ENCODE peak calls at places on chromosomes 6 and 20, in five cellular contexts. W is germinal center; C is H9; J is stimulated activated CD4-positive, alpha-beta T cell treated with anti-CD3 and anti-CD28 coated beads, Interleukin-2, amount 100 ng/mL, for 24 hours; E is ovary. H is an unnamed sample.

GRCh38 chr6:152099816-152100618 is 292.5 kb downstream of the ESR1 start:
- DNase-seq in W (no peak), C (no peak), J (no peak), E (no peak), H (no peak)

GRCh38 chr6:151317206-151317994 is 74.0 kb downstream of the ZBTB2 start:
- DNase-seq in W (no peak), C (no peak), J (no peak), E (no peak), H (no peak)

GRCh38 chr6:150417899-150418824 is 49.4 kb downstream of the IYD start:
- DNase-seq in W (peak), C (no peak), J (no peak), E (no peak), H (peak)

GRCh38 chr6:18371576-18371975 is 15.6 kb upstream of the RNF144B start:
- DNase-seq in W (no peak), C (no peak), J (no peak), E (no peak), H (no peak)

GRCh38 chr6:52910091-52910490 is 593 bp upstream of the GSTA3 start:
- DNase-seq in W (no peak), C (no peak), J (no peak), E (no peak), H (no peak)

GRCh38 chr6:28326371-28326948 is 9.5 kb downstream of the ZSCAN31 start:
- DNase-seq in W (no peak), C (no peak), J (no peak), E (no peak), H (no peak)

GRCh38 chr6:105985816-105986632 is 100.1 kb upstream of the PRDM1 start:
- DNase-seq in W (no peak), C (peak), J (no peak), E (no peak), H (no peak)

GRCh38 chr6:160667854-160668481 is 3.9 kb upstream of the LPA start:
- DNase-seq in W (peak), C (peak), J (no peak), E (no peak), H (no peak)

GRCh38 chr6:122130026-122130348 is 269.5 kb upstream of the HSF2 start:
- DNase-seq in W (no peak), C (no peak), J (no peak), E (no peak), H (no peak)

GRCh38 chr6:169807219-169807618 is 55.8 kb downstream of the ERMARD start:
- DNase-seq in W (no peak), C (no peak), J (no peak), E (no peak), H (no peak)

GRCh38 chr20:13012886-13013285 is 4.1 kb downstream of the SPTLC3 start:
- DNase-seq in W (no peak), C (no peak), J (no peak), E (no peak), H (no peak)

GRCh38 chr6:108897371-108897770 is 49.1 kb downstream of the ARMC2 start:
- DNase-seq in W (no peak), C (no peak), J (no peak), E (no peak), H (peak)

GRCh38 chr6:26024651-26025046 is 62.0 kb downstream of the TRIM38 start:
- DNase-seq in W (no peak), C (no peak), J (no peak), E (no peak), H (no peak)

GRCh38 chr20:52312131-52312729 is 120.7 kb upstream of the ZFP64 start:
- DNase-seq in W (peak), C (peak), J (peak), E (peak), H (peak)

GRCh38 chr20:57048027-57048869 is 218.2 kb downstream of the BMP7 start:
- DNase-seq in W (peak), C (peak), J (no peak), E (no peak), H (no peak)

GRCh38 chr6:3786131-3786530 is 34.6 kb upstream of the PXDC1 start:
- DNase-seq in W (no peak), C (no peak), J (no peak), E (no peak), H (no peak)

GRCh38 chr6:40822619-40823018 is 216.4 kb downstream of the UNC5CL start:
- DNase-seq in W (no peak), C (no peak), J (no peak), E (no peak), H (no peak)

GRCh38 chr6:169979873-169980440 is 228.5 kb downstream of the ERMARD start:
- DNase-seq in W (no peak), C (no peak), J (no peak), E (no peak), H (no peak)

GRCh38 chr6:119442776-119443184 is 93.2 kb upstream of the MAN1A1 start:
- DNase-seq in W (peak), C (no peak), J (no peak), E (no peak), H (no peak)

GRCh38 chr6:137904822-137905617 is 38.0 kb downstream of the TNFAIP3 start:
- DNase-seq in W (no peak), C (no peak), J (peak), E (no peak), H (no peak)

GRCh38 chr6:82364087-82365010 is 732 bp downstream of the TPBG start:
- DNase-seq in W (peak), C (peak), J (no peak), E (peak), H (no peak)

GRCh38 chr6:165098165-165098564 is 211.2 kb downstream of the C6orf118 start:
- DNase-seq in W (no peak), C (no peak), J (no peak), E (no peak), H (no peak)

GRCh38 chr6:34386316-34387137 is 5.9 kb downstream of the NUDT3 start:
- DNase-seq in W (no peak), C (no peak), J (no peak), E (no peak), H (no peak)

GRCh38 chr6:38784506-38785235 is 69.6 kb downstream of the DNAH8 start:
- DNase-seq in W (no peak), C (no peak), J (no peak), E (no peak), H (no peak)

GRCh38 chr6:142011156-142011555 is 121.6 kb upstream of the GJE1 start:
- DNase-seq in W (no peak), C (no peak), J (no peak), E (no peak), H (no peak)

GRCh38 chr6:116563830-116564229 is 7.5 kb upstream of the RWDD1 start:
- DNase-seq in W (no peak), C (no peak), J (no peak), E (no peak), H (no peak)

GRCh38 chr20:59422911-59423520 is 122.6 kb downstream of the EDN3 start:
- DNase-seq in W (no peak), C (no peak), J (no peak), E (no peak), H (no peak)

GRCh38 chr6:74891358-74891811 is 314.5 kb downstream of the COL12A1 start:
- DNase-seq in W (no peak), C (no peak), J (no peak), E (peak), H (peak)

GRCh38 chr20:14687317-14687716 is 349.9 kb upstream of the FLRT3 start:
- DNase-seq in W (no peak), C (no peak), J (no peak), E (no peak), H (no peak)

GRCh38 chr6:151590742-151591141 is 96.9 kb downstream of the CCDC170 start:
- DNase-seq in W (no peak), C (no peak), J (no peak), E (no peak), H (no peak)

GRCh38 chr6:49662877-49663231 is 26.2 kb upstream of the RHAG start:
- DNase-seq in W (no peak), C (no peak), J (no peak), E (no peak), H (no peak)

GRCh38 chr20:45378191-45378590 is at the start of gene TP53TG5:
- DNase-seq in W (no peak), C (no peak), J (no peak), E (no peak), H (no peak)

GRCh38 chr6:51093899-51094665 is 275.4 kb downstream of the TFAP2B start:
- DNase-seq in W (no peak), C (no peak), J (no peak), E (no peak), H (no peak)

GRCh38 chr20:44054849-44055248 is 132.1 kb downstream of the JPH2 start:
- DNase-seq in W (no peak), C (no peak), J (no peak), E (no peak), H (no peak)

GRCh38 chr20:63952210-63952535 is 4.0 kb downstream of the UCKL1 start:
- DNase-seq in W (no peak), C (no peak), J (no peak), E (no peak), H (no peak)

GRCh38 chr6:137282253-137282652 is 63.1 kb upstream of the IFNGR1 start:
- DNase-seq in W (peak), C (no peak), J (no peak), E (no peak), H (no peak)

GRCh38 chr6:22784611-22785010 is 215.2 kb downstream of the HDGFL1 start:
- DNase-seq in W (no peak), C (no peak), J (no peak), E (no peak), H (no peak)

GRCh38 chr6:33817520-33817919 is 13.7 kb upstream of the MLN start:
- DNase-seq in W (no peak), C (no peak), J (no peak), E (no peak), H (no peak)

GRCh38 chr20:54340667-54341081 is 132.8 kb downstream of the PFDN4 start:
- DNase-seq in W (no peak), C (no peak), J (no peak), E (no peak), H (peak)

GRCh38 chr6:37946021-37946420 is 126.5 kb downstream of the ZFAND3 start:
- DNase-seq in W (no peak), C (no peak), J (no peak), E (no peak), H (no peak)